ENCODE peak calls at places on chromosomes 4 and X, in six cellular contexts. F is HCT116, G is GM12878, R is HepG2, D is K562, P is H1. W is an unnamed sample.
A peak's percentile ranks its signal among the peaks of the same experiment; 100 is the strongest.

GRCh38 chr4:183758006-183758734 is 99.1 kb downstream of the TRAPPC11 start:
- DNase-seq in F (no peak), G (no peak), R (no peak), D (peak; percentile 13), P (peak; percentile 80), W (no peak)

GRCh38 chr4:63348735-63349673 is 1060.2 kb downstream of the TECRL start:
- DNase-seq in F (no peak), G (no peak), R (no peak), D (no peak), P (no peak), W (no peak)

GRCh38 chr4:158930573-158930972 is 161.7 kb downstream of the FNIP2 start:
- DNase-seq in F (no peak), G (no peak), R (no peak), D (peak; percentile 24), P (no peak), W (no peak)

GRCh38 chr4:158949094-158949493 is 153.8 kb upstream of the RAPGEF2 start:
- DNase-seq in F (no peak), G (no peak), R (no peak), D (no peak), P (no peak), W (no peak)

GRCh38 chr4:110085131-110085530 is 113.3 kb downstream of the ELOVL6 start:
- DNase-seq in F (no peak), G (no peak), R (peak; percentile 7), D (peak; percentile 62), P (no peak), W (no peak)

GRCh38 chrX:2423293-2423692 is 77.5 kb downstream of the DHRSX start:
- DNase-seq in F (no peak), G (no peak), R (no peak), D (no peak), P (no peak), W (no peak)

GRCh38 chr4:185738038-185738552 is 73.9 kb downstream of the SORBS2 start:
- DNase-seq in F (no peak), G (no peak), R (no peak), D (no peak), P (no peak), W (no peak)

GRCh38 chr4:25941441-25941840 is 27.4 kb downstream of the SMIM20 start:
- DNase-seq in F (no peak), G (no peak), R (no peak), D (no peak), P (no peak), W (no peak)

GRCh38 chr4:74228691-74229640 is 71.0 kb downstream of the MTHFD2L start:
- DNase-seq in F (peak; percentile 72), G (no peak), R (peak; percentile 58), D (peak; percentile 87), P (peak; percentile 89), W (peak; percentile 48)

GRCh38 chrX:28609917-28610613 is 22.8 kb downstream of the IL1RAPL1 start:
- DNase-seq in F (no peak), G (no peak), R (no peak), D (no peak), P (no peak), W (no peak)

GRCh38 chrX:28610746-28611145 is 23.5 kb downstream of the IL1RAPL1 start:
- DNase-seq in F (no peak), G (no peak), R (no peak), D (no peak), P (no peak), W (no peak)

GRCh38 chrX:28613558-28613957 is 26.3 kb downstream of the IL1RAPL1 start:
- DNase-seq in F (no peak), G (no peak), R (no peak), D (no peak), P (no peak), W (no peak)

GRCh38 chrX:28609003-28609402 is 21.8 kb downstream of the IL1RAPL1 start:
- DNase-seq in F (no peak), G (no peak), R (no peak), D (no peak), P (no peak), W (no peak)
- H3K4me1 ChIP-seq in F (peaks cover 6% of the 10 kb centered on the region), G (no peaks in the 10 kb centered on the region), R (no peaks in the 10 kb centered on the region), D (no peaks in the 10 kb centered on the region), P (no peaks in the 10 kb centered on the region), W (no peaks in the 10 kb centered on the region)

GRCh38 chr4:85724801-85725548 is 250.0 kb downstream of the ARHGAP24 start:
- DNase-seq in F (no peak), G (no peak), R (no peak), D (no peak), P (no peak), W (no peak)
- TF ChIP-seq ZNF274 in F (no peak), G (no peak), R (no peak), D (no peak), P (no peak), W (no peak)

GRCh38 chr4:89283975-89284556 is 23.5 kb downstream of the GPRIN3 start:
- DNase-seq in F (no peak), G (no peak), R (no peak), D (no peak), P (no peak), W (no peak)
- H3K4me1 ChIP-seq in F (peaks cover 6% of the 10 kb centered on the region), G (no peaks in the 10 kb centered on the region), R (no peaks in the 10 kb centered on the region), D (no peaks in the 10 kb centered on the region), P (no peaks in the 10 kb centered on the region), W (no peaks in the 10 kb centered on the region)

GRCh38 chr4:145732895-145733880 is 53.2 kb downstream of the C4orf51 start:
- DNase-seq in F (peak; percentile 76), G (peak; percentile 35), R (peak; percentile 53), D (peak; percentile 88), P (peak; percentile 93), W (peak; percentile 85)

GRCh38 chr4:145732416-145732815 is 52.5 kb downstream of the C4orf51 start:
- DNase-seq in F (no peak), G (no peak), R (no peak), D (no peak), P (no peak), W (no peak)

GRCh38 chr4:145734051-145734450 is 54.1 kb downstream of the C4orf51 start:
- DNase-seq in F (no peak), G (no peak), R (no peak), D (no peak), P (no peak), W (no peak)

GRCh38 chr4:145732001-145732400 is 52.1 kb downstream of the C4orf51 start:
- DNase-seq in F (no peak), G (no peak), R (no peak), D (no peak), P (no peak), W (no peak)

GRCh38 chr4:145731026-145731425 is 51.1 kb downstream of the C4orf51 start:
- DNase-seq in F (no peak), G (no peak), R (peak; percentile 77), D (no peak), P (no peak), W (no peak)
- TF ChIP-seq ZNF274 in F (no peak), G (no peak), R (no peak), D (no peak), P (no peak), W (no peak)

GRCh38 chr4:87014284-87014782 is 79.5 kb downstream of the AFF1 start:
- DNase-seq in F (no peak), G (no peak), R (no peak), D (no peak), P (no peak), W (no peak)
- H3K4me1 ChIP-seq in F (peaks cover 29% of the 10 kb centered on the region), G (peaks cover 32% of the 10 kb centered on the region), R (peaks cover 79% of the 10 kb centered on the region), D (peaks cover 38% of the 10 kb centered on the region), P (peaks cover 23% of the 10 kb centered on the region), W (no peaks in the 10 kb centered on the region)

DNA sequence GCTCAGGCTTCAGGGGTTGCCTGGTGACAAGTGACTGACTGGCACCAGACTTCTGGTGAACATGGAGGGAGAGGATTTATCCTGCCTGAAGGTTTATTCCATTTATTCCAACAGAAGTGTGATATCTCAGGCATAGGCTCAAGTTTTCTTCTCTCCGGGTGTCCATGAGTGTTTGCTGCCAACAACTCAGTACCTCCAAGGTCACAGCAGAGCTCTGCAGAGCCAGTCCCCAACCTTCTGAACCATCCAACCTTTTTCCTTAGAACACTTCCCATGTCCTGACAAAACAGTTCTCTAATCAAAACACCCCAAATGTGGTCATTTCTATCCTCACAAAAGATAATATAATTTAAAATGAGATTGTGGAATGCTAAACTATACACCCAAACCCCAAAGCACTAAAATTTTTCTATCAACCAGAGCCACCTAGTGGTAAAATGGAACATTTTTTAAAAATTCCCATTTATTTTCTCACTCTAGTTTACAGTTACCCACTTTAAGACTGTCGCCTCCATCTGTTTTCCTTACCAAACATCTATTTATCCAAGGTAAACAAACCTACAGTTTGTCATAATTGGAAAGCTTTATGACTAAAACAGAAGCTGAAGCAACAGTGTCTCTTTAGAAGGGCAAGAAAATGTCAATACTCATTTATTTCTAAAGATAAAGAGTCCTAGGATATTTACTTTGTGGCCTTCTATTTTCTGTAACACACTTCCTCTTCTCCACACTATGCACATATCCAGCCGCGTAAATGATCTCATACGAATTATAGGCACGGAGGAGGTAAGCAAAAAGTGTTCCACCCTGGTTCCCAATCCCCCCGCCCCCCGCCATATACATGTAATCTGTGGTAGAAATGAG is 39.5 kb downstream of the TMEM154 start:
- DNase-seq in F (no peak), G (no peak), R (no peak), D (peak; percentile 12), P (no peak), W (no peak)
- TF ChIP-seq ZNF274 in F (no peak), G (no peak), R (no peak), D (no peak), P (no peak), W (no peak)

W was measured in NT2/D1.